ENCODE peak calls at places on chromosomes 5 and 9, in six cellular contexts. J, D, K, S, L and E are unnamed samples.

GRCh38 chr5:95070866-95071265 is 214.0 kb downstream of the MCTP1 start:
- ATAC-seq in K (no peak), D (no peak), L (peak), S (no peak), J (no peak), E (no peak)

GRCh38 chr9:69472101-69472625 is 147.1 kb downstream of the ENTREP1 start:
- ATAC-seq in D (no peak), S (no peak), K (no peak), J (no peak), L (no peak), E (no peak)

GRCh38 chr5:63154480-63155309 is 576.1 kb downstream of the LRRC70 start:
- ATAC-seq in D (no peak), S (no peak), J (no peak), L (no peak), K (no peak), E (no peak)

GRCh38 chr9:536597-537511 is 304.6 kb upstream of the DMRT1 start:
- ATAC-seq in L (no peak), D (no peak), J (no peak), S (no peak), K (no peak), E (no peak)

GRCh38 chr9:87592554-87593394 is 95.1 kb downstream of the DAPK1 start:
- ATAC-seq in L (peak), K (peak), S (no peak), J (no peak), D (peak), E (no peak)

GRCh38 chr5:139363937-139364336 is 19.2 kb downstream of the SLC23A1 start:
- ATAC-seq in L (no peak), S (peak), K (no peak), J (no peak), D (no peak), E (no peak)

GRCh38 chr9:19665146-19665863 is 123.5 kb downstream of the SLC24A2 start:
- ATAC-seq in K (no peak), L (no peak), J (peak), S (peak), D (no peak), E (peak)

GRCh38 chr9:109476781-109477268 is 21.3 kb downstream of the PTPN3 start:
- ATAC-seq in D (no peak), K (no peak), J (no peak), S (no peak), L (no peak), E (peak)

GRCh38 chr9:86413966-86414880 is 60.0 kb upstream of the TUT7 start:
- ATAC-seq in J (no peak), D (peak), K (peak), L (no peak), S (no peak), E (no peak)